ENCODE peak calls at places on chromosomes 12 and 14, in nine cellular contexts. U is HTR-8/SVneo, Y is left cardiac atrium, L is Right ventricle myocardium superior, Z is cortex of kidney, I is ureter, J is cardiac fibroblast, V is C1 segment of cervical spinal cord, B is non-pigmented ciliary epithelial cell. P is an unnamed sample.

GRCh38 chr12:70831538-70831937 is 89.0 kb downstream of the PTPRR start:
- DNase-seq in Z (no peak), V (no peak), I (no peak), B (no peak), Y (no peak), J (peak; percentile 49), L (no peak), U (no peak), P (no peak)

GRCh38 chr12:83199069-83199468 is 512.4 kb downstream of the TMTC2 start:
- DNase-seq in L (no peak), B (no peak), Y (no peak), U (no peak), J (no peak), Z (no peak), V (no peak), I (no peak), P (no peak)

GRCh38 chr14:75095690-75096089 is 26.2 kb downstream of the ZC2HC1C start:
- DNase-seq in V (no peak), J (no peak), B (no peak), Z (no peak), L (no peak), Y (no peak), I (no peak), U (no peak), P (no peak)

GRCh38 chr12:46108721-46109120 is 118.3 kb upstream of the SCAF11 start:
- DNase-seq in V (no peak), Y (no peak), Z (no peak), J (no peak), I (no peak), U (no peak), B (no peak), L (no peak), P (no peak)

GRCh38 chr12:76144253-76144564 is 59.7 kb upstream of the NAP1L1 start:
- DNase-seq in B (no peak), L (no peak), I (no peak), U (no peak), Y (no peak), J (peak; percentile 64), V (no peak), Z (no peak), P (peak; percentile 30)

GRCh38 chr12:65327207-65328076 is 49.0 kb downstream of the MSRB3 start:
- DNase-seq in B (no peak), Y (no peak), L (no peak), U (no peak), V (no peak), I (no peak), J (peak; percentile 47), Z (no peak), P (no peak)

GRCh38 chr12:131835616-131836171 is 7.5 kb downstream of the MMP17 start:
- DNase-seq in B (no peak), I (peak; percentile 36), Z (no peak), U (no peak), L (no peak), J (no peak), V (no peak), Y (no peak), P (no peak)

GRCh38 chr12:103138538-103138937 is 181.1 kb downstream of the ASCL1 start:
- DNase-seq in J (no peak), I (no peak), B (no peak), L (no peak), Y (no peak), V (no peak), Z (no peak), U (no peak), P (no peak)

GRCh38 chr12:75599061-75599460 is 87.7 kb upstream of the KRR1 start:
- DNase-seq in Y (no peak), B (no peak), Z (no peak), V (no peak), J (peak; percentile 26), L (no peak), I (no peak), U (no peak), P (no peak)

GRCh38 chr14:102285106-102285505 is 19.9 kb downstream of the MOK start:
- DNase-seq in B (no peak), Z (no peak), L (no peak), I (no peak), J (no peak), U (no peak), V (no peak), Y (no peak), P (no peak)

GRCh38 chr12:113702796-113703195 is 231.1 kb upstream of the LHX5 start:
- DNase-seq in J (no peak), L (no peak), I (no peak), V (no peak), Z (no peak), B (no peak), Y (no peak), U (no peak), P (no peak)

GRCh38 chr12:1566449-1567135 is 27.8 kb downstream of the FBXL14 start:
- DNase-seq in Z (no peak), J (no peak), L (no peak), Y (no peak), I (no peak), U (no peak), V (no peak), B (no peak), P (no peak)

GRCh38 chr12:109952873-109953272 is 43.3 kb downstream of the GIT2 start:
- DNase-seq in U (no peak), B (no peak), Z (no peak), V (no peak), L (peak; percentile 64), Y (no peak), I (no peak), J (no peak), P (no peak)

GRCh38 chr12:9829483-9829882 is 2.2 kb downstream of the KLRF1 start:
- DNase-seq in Y (no peak), V (no peak), B (no peak), Z (no peak), J (no peak), I (no peak), U (no peak), L (no peak), P (no peak)

GRCh38 chr12:80059875-80060274 is 39.5 kb upstream of the OTOGL start:
- DNase-seq in Y (no peak), V (no peak), Z (no peak), L (no peak), U (no peak), J (no peak), I (no peak), B (no peak), P (no peak)

GRCh38 chr12:32834122-32834521 is 62.5 kb downstream of the PKP2 start:
- DNase-seq in I (no peak), L (no peak), Y (no peak), Z (no peak), J (no peak), U (no peak), B (no peak), V (no peak), P (no peak)

GRCh38 chr12:57183939-57184725 is 32.5 kb upstream of the NXPH4 start:
- DNase-seq in V (no peak), B (no peak), J (no peak), Y (no peak), I (no peak), U (no peak), L (no peak), Z (no peak), P (no peak)

GRCh38 chr12:123101467-123102004 is 49.4 kb downstream of the PITPNM2 start:
- DNase-seq in J (no peak), Y (no peak), Z (no peak), U (no peak), B (no peak), I (no peak), V (no peak), L (no peak), P (no peak)

GRCh38 chr14:61860294-61860918 is 98.2 kb downstream of the SNAPC1 start:
- DNase-seq in B (no peak), J (peak; percentile 63), L (peak; percentile 48), V (no peak), U (peak; percentile 91), Y (peak; percentile 38), I (no peak), Z (no peak), P (peak; percentile 18)

GRCh38 chr14:52391866-52392600 is 77.9 kb downstream of the PTGER2 start:
- DNase-seq in V (no peak), B (no peak), U (no peak), L (no peak), J (peak; percentile 81), Z (no peak), I (no peak), Y (no peak), P (peak; percentile 18)

GRCh38 chr12:3281588-3282150 is 204.5 kb downstream of the TSPAN9 start:
- DNase-seq in I (no peak), U (no peak), V (no peak), L (no peak), Y (no peak), B (no peak), Z (no peak), J (no peak), P (no peak)

GRCh38 chr12:68611094-68611818 is 557 bp downstream of the RAP1B start:
- DNase-seq in U (no peak), L (peak; percentile 79), B (no peak), V (peak; percentile 51), Y (peak; percentile 77), J (peak; percentile 71), Z (no peak), I (peak; percentile 71), P (peak; percentile 20)

GRCh38 chr14:29906256-29906885 is 21.3 kb downstream of the PRKD1 start:
- DNase-seq in Z (no peak), J (peak; percentile 74), I (peak; percentile 55), L (no peak), B (no peak), V (no peak), U (no peak), Y (no peak), P (peak; percentile 13)

GRCh38 chr12:51269174-51270066 is 795 bp downstream of the SMAGP start:
- DNase-seq in J (peak; percentile 43), I (peak; percentile 62), B (no peak), Y (peak; percentile 51), Z (no peak), L (peak; percentile 57), V (no peak), U (peak; percentile 48), P (peak; percentile 24)

GRCh38 chr14:61178226-61179060 is 102.7 kb downstream of the TMEM30B start:
- DNase-seq in J (peak; percentile 99), Z (no peak), B (peak; percentile 95), I (no peak), L (no peak), V (no peak), U (peak; percentile 99), Y (no peak), P (peak; percentile 89)

GRCh38 chr12:120797677-120798642 is 72.3 kb downstream of the ACADS start:
- DNase-seq in L (no peak), V (no peak), J (no peak), I (no peak), B (no peak), U (no peak), Y (no peak), Z (no peak), P (no peak)

GRCh38 chr12:90023207-90023870 is 314.7 kb upstream of the ATP2B1 start:
- DNase-seq in Z (no peak), B (no peak), I (no peak), Y (no peak), V (no peak), J (no peak), U (no peak), L (no peak), P (no peak)

GRCh38 chr12:41439134-41439533 is 251.0 kb downstream of the PDZRN4 start:
- DNase-seq in I (no peak), U (no peak), Z (no peak), B (no peak), J (no peak), Y (no peak), V (no peak), L (no peak), P (no peak)

GRCh38 chr12:24034160-24034559 is 84.7 kb upstream of the SOX5 start:
- DNase-seq in I (no peak), J (no peak), L (no peak), Y (no peak), V (no peak), B (no peak), U (no peak), Z (no peak), P (no peak)

GRCh38 chr12:95395706-95396105 is 78.2 kb upstream of the METAP2 start:
- DNase-seq in V (no peak), B (no peak), U (no peak), Z (no peak), L (no peak), I (no peak), J (peak; percentile 29), Y (no peak), P (no peak)

GRCh38 chr14:63899953-63900352 is 47.1 kb downstream of the SYNE2 start:
- DNase-seq in J (no peak), B (no peak), L (no peak), I (no peak), Y (no peak), V (no peak), Z (no peak), U (no peak), P (no peak)